ENCODE peak calls at places on chromosomes 12 and 14, in nine cellular contexts. G, P, E, D, R, S, H, B and L are unnamed samples.

GRCh38 chr12:10392394-10392930 is 2.6 kb upstream of the KLRK1 start:
- DNase-seq in E (no peak), D (no peak), R (no peak), P (no peak), G (peak; percentile 99), H (peak; percentile 69), S (peak; percentile 47), B (peak; percentile 94), L (peak; percentile 75)

GRCh38 chr12:4118601-4119156 is 154.9 kb upstream of the CCND2 start:
- DNase-seq in S (no peak), H (no peak), D (no peak), G (no peak), E (no peak), P (no peak), B (no peak), R (no peak), L (no peak)

GRCh38 chr14:32083315-32083624 is 6.2 kb downstream of the ARHGAP5 start:
- DNase-seq in D (no peak), E (no peak), B (no peak), G (no peak), H (no peak), S (no peak), R (no peak), P (no peak), L (no peak)

GRCh38 chr14:51674294-51675002 is 22.7 kb downstream of the FRMD6 start:
- DNase-seq in H (no peak), G (peak; percentile 27), S (no peak), D (no peak), P (no peak), R (no peak), B (peak; percentile 50), E (no peak), L (peak; percentile 51)

GRCh38 chr14:28163897-28164296 is 602.7 kb upstream of the FOXG1 start:
- DNase-seq in G (no peak), D (no peak), S (no peak), P (no peak), R (no peak), H (no peak), B (no peak), E (no peak), L (no peak)

GRCh38 chr12:121826318-121826954 is 22.6 kb downstream of the SETD1B start:
- DNase-seq in E (no peak), P (no peak), G (no peak), S (no peak), R (no peak), D (no peak), H (no peak), B (no peak), L (no peak)

GRCh38 chr12:59403259-59403932 is 192.4 kb upstream of the SLC16A7 start:
- DNase-seq in P (no peak), E (no peak), G (peak; percentile 88), B (peak; percentile 41), S (no peak), D (peak; percentile 27), H (peak; percentile 59), R (no peak), L (no peak)

GRCh38 chr12:89319111-89319510 is 33.2 kb downstream of the DUSP6 start:
- DNase-seq in G (peak; percentile 32), H (no peak), S (no peak), D (no peak), E (no peak), B (no peak), R (no peak), P (no peak), L (no peak)

GRCh38 chr12:68792952-68793351 is 15.0 kb upstream of the MDM2 start:
- DNase-seq in B (peak; percentile 50), P (peak; percentile 54), G (no peak), S (no peak), D (peak; percentile 58), R (no peak), H (peak; percentile 70), E (no peak), L (peak; percentile 56)

GRCh38 chr12:51846911-51847829 is 1.3 kb downstream of the FIGNL2 start:
- DNase-seq in B (no peak), E (no peak), G (no peak), P (no peak), S (no peak), R (peak; percentile 21), D (no peak), H (no peak), L (peak; percentile 62)

GRCh38 chr14:101790232-101790631 is 28.7 kb downstream of the PPP2R5C start:
- DNase-seq in D (no peak), H (no peak), B (no peak), E (no peak), G (no peak), S (no peak), P (no peak), R (no peak), L (no peak)

GRCh38 chr14:32217301-32217700 is 14.2 kb upstream of the RNU6-8 start:
- DNase-seq in D (no peak), E (no peak), R (no peak), S (no peak), G (no peak), B (no peak), H (no peak), P (no peak), L (no peak)

GRCh38 chr14:61355892-61356325 is 34.5 kb downstream of the PRKCH start:
- DNase-seq in S (no peak), R (peak; percentile 34), H (peak; percentile 57), E (no peak), D (peak; percentile 34), B (peak; percentile 75), P (no peak), G (no peak), L (peak; percentile 88)

GRCh38 chr14:41636492-41637392 is 30.1 kb downstream of the LRFN5 start:
- DNase-seq in H (peak; percentile 1), G (no peak), E (no peak), S (no peak), R (no peak), P (no peak), B (no peak), D (no peak), L (peak; percentile 76)

GRCh38 chr14:54356172-54356571 is 40.6 kb upstream of the CDKN3 start:
- DNase-seq in S (no peak), H (no peak), G (no peak), P (no peak), B (peak; percentile 76), D (no peak), R (no peak), E (peak; percentile 58), L (peak; percentile 85)

GRCh38 chr14:89542768-89543419 is 125.9 kb upstream of the FOXN3 start:
- DNase-seq in G (no peak), R (no peak), H (no peak), S (no peak), B (no peak), D (no peak), P (no peak), E (no peak), L (no peak)

GRCh38 chr12:125683748-125684381 is 618.6 kb downstream of the AACS start:
- DNase-seq in B (no peak), S (no peak), D (peak; percentile 8), G (no peak), R (no peak), P (peak; percentile 44), E (no peak), H (peak; percentile 8), L (peak; percentile 26)

GRCh38 chr14:50018236-50019210 is 97.8 kb downstream of the VCPKMT start:
- DNase-seq in R (no peak), P (no peak), G (no peak), E (no peak), H (peak; percentile 41), B (no peak), D (no peak), S (peak; percentile 61), L (peak; percentile 37)

GRCh38 chr14:106556665-106557289 is 1030.4 kb downstream of the TMEM121 start:
- DNase-seq in P (no peak), E (no peak), D (peak; percentile 47), G (no peak), R (peak; percentile 71), S (peak; percentile 31), B (no peak), H (peak; percentile 18), L (peak; percentile 62)

GRCh38 chr12:48851883-48852733 is at the start of gene DDX23:
- DNase-seq in S (peak; percentile 97), B (peak; percentile 96), G (peak; percentile 97), H (peak; percentile 98), E (peak; percentile 97), R (peak; percentile 86), P (peak; percentile 97), D (peak; percentile 99), L (peak; percentile 99)

GRCh38 chr14:92624764-92625163 is 111.2 kb downstream of the RIN3 start:
- DNase-seq in D (no peak), E (no peak), H (no peak), G (no peak), B (peak; percentile 34), R (no peak), P (no peak), S (no peak), L (peak; percentile 62)

GRCh38 chr12:55687746-55688145 is 20.0 kb downstream of the ITGA7 start:
- DNase-seq in G (no peak), S (no peak), H (no peak), P (no peak), E (no peak), R (no peak), D (no peak), B (no peak), L (no peak)

GRCh38 chr14:23327947-23328744 is 6.9 kb downstream of the PABPN1 start:
- DNase-seq in P (no peak), G (peak; percentile 66), E (no peak), S (peak; percentile 54), R (peak; percentile 56), D (peak; percentile 61), H (peak; percentile 79), B (peak; percentile 63), L (peak; percentile 74)

GRCh38 chr12:15996254-15996653 is 85.1 kb downstream of the DERA start:
- DNase-seq in P (no peak), S (peak; percentile 44), G (peak; percentile 64), B (no peak), E (no peak), H (peak; percentile 20), R (no peak), D (no peak), L (no peak)

GRCh38 chr12:51171884-51172514 is 936 bp downstream of the TFCP2 start:
- DNase-seq in R (no peak), D (peak; percentile 10), B (peak; percentile 21), P (no peak), H (no peak), E (no peak), S (no peak), G (no peak), L (peak; percentile 23)

GRCh38 chr12:112616469-112617190 is 174.9 kb upstream of the RPH3A start:
- DNase-seq in D (no peak), S (no peak), P (no peak), H (no peak), E (no peak), R (no peak), G (no peak), B (no peak), L (no peak)

GRCh38 chr14:105092912-105093425 is 27.7 kb upstream of the GPR132 start:
- DNase-seq in E (no peak), R (peak; percentile 42), P (peak; percentile 69), H (peak; percentile 85), S (peak; percentile 54), B (no peak), G (peak; percentile 53), D (peak; percentile 67), L (peak; percentile 61)

GRCh38 chr12:7190268-7191055 is 976 bp downstream of the PEX5 start:
- DNase-seq in D (no peak), H (peak; percentile 16), R (no peak), G (peak; percentile 6), P (no peak), S (peak; percentile 45), E (no peak), B (peak; percentile 7), L (peak; percentile 19)

GRCh38 chr14:32224731-32225377 is 21.8 kb upstream of the RNU6-8 start:
- DNase-seq in R (no peak), G (peak; percentile 54), S (peak; percentile 33), B (peak; percentile 69), H (peak; percentile 52), P (no peak), E (no peak), D (no peak), L (peak; percentile 86)

GRCh38 chr14:100109594-100109955 is 44.4 kb downstream of the EVL start:
- DNase-seq in D (no peak), B (no peak), P (no peak), E (no peak), H (no peak), G (no peak), S (no peak), R (no peak), L (no peak)

GRCh38 chr12:50441763-50442162 is 41.1 kb downstream of the LARP4 start:
- DNase-seq in P (no peak), R (no peak), E (no peak), D (no peak), H (no peak), S (no peak), G (no peak), B (no peak), L (no peak)